ENCODE peak calls at places on chromosome 10, in five cellular contexts. C is tibial nerve; R is CD4-positive, alpha-beta T cell; Q is ovary; J is OCI-LY7. N is an unnamed sample.

GRCh38 chr10:132305654-132306340 is 2.0 kb downstream of the STK32C start:
- DNase-seq in C (no peak), R (no peak), Q (no peak), J (no peak), N (no peak)

GRCh38 chr10:80529604-80530003 is 8.1 kb upstream of the SH2D4B start:
- DNase-seq in C (no peak), R (peak; percentile 69), Q (no peak), J (no peak), N (no peak)

GRCh38 chr10:71690094-71690720 is 29.4 kb downstream of the C10orf105 start:
- DNase-seq in C (no peak), R (no peak), Q (no peak), J (no peak), N (no peak)

GRCh38 chr10:3482200-3482993 is 302.6 kb downstream of the KLF6 start:
- DNase-seq in C (no peak), R (no peak), Q (peak; percentile 77), J (peak; percentile 45), N (no peak)

GRCh38 chr10:5632430-5632829 is 34.0 kb downstream of the ASB13 start:
- DNase-seq in C (no peak), R (no peak), Q (no peak), J (no peak), N (no peak)

GRCh38 chr10:93437946-93438795 is 44.0 kb downstream of the MYOF start:
- DNase-seq in C (no peak), R (no peak), Q (peak; percentile 34), J (no peak), N (no peak)

GRCh38 chr10:71218046-71218832 is 5.9 kb downstream of the UNC5B start:
- DNase-seq in C (no peak), R (no peak), Q (no peak), J (no peak), N (no peak)

GRCh38 chr10:4586756-4587155 is 239.3 kb upstream of the AKR1E2 start:
- DNase-seq in C (no peak), R (no peak), Q (no peak), J (no peak), N (no peak)

GRCh38 chr10:47134166-47134565 is 165.8 kb upstream of the GDF10 start:
- DNase-seq in C (no peak), R (no peak), Q (no peak), J (no peak), N (no peak)

GRCh38 chr10:82982110-82982608 is 1107.2 kb downstream of the NRG3 start:
- DNase-seq in C (no peak), R (no peak), Q (no peak), J (no peak), N (no peak)

GRCh38 chr10:104037261-104037951 is 48.3 kb downstream of the COL17A1 start:
- DNase-seq in C (no peak), R (no peak), Q (no peak), J (no peak), N (no peak)

GRCh38 chr10:125257521-125258105 is 97.2 kb upstream of the CTBP2 start:
- DNase-seq in C (no peak), R (no peak), Q (no peak), J (no peak), N (no peak)

GRCh38 chr10:71179382-71179781 is 33.0 kb upstream of the UNC5B start:
- DNase-seq in C (no peak), R (no peak), Q (no peak), J (no peak), N (no peak)

GRCh38 chr10:74753295-74754211 is 72.8 kb upstream of the KAT6B start:
- DNase-seq in C (no peak), R (no peak), Q (peak; percentile 32), J (no peak), N (no peak)

GRCh38 chr10:53063805-53064204 is 291.2 kb upstream of the MBL2 start:
- DNase-seq in C (no peak), R (no peak), Q (no peak), J (no peak), N (no peak)

GRCh38 chr10:101284171-101285092 is 55.2 kb upstream of the LBX1 start:
- DNase-seq in C (no peak), R (no peak), Q (no peak), J (no peak), N (no peak)

GRCh38 chr10:81820418-81820817 is 54.6 kb upstream of the NRG3 start:
- DNase-seq in C (no peak), R (no peak), Q (no peak), J (no peak), N (no peak)

GRCh38 chr10:61821153-61821552 is 80.3 kb upstream of the ARID5B start:
- DNase-seq in C (no peak), R (no peak), Q (no peak), J (no peak), N (no peak)

GRCh38 chr10:33965795-33966581 is 631.5 kb upstream of the NRP1 start:
- DNase-seq in C (no peak), R (no peak), Q (peak; percentile 19), J (no peak), N (no peak)

GRCh38 chr10:34674169-34674568 is 140.9 kb downstream of the PARD3 start:
- DNase-seq in C (no peak), R (no peak), Q (no peak), J (no peak), N (no peak)

GRCh38 chr10:110566472-110567200 is 859 bp upstream of the SMC3 start:
- DNase-seq in C (no peak), R (no peak), Q (no peak), J (peak; percentile 16), N (no peak)

GRCh38 chr10:107442035-107442505 is 277.6 kb upstream of the SORCS1 start:
- DNase-seq in C (no peak), R (no peak), Q (no peak), J (no peak), N (no peak)

GRCh38 chr10:99555371-99556224 is 22.9 kb downstream of the NKX2-3 start:
- DNase-seq in C (no peak), R (no peak), Q (no peak), J (no peak), N (no peak)

GRCh38 chr10:33335550-33335799 is 1.0 kb upstream of the NRP1 start:
- DNase-seq in C (no peak), R (no peak), Q (no peak), J (no peak), N (no peak)

GRCh38 chr10:5776150-5776880 is 36.9 kb downstream of the GDI2 start:
- DNase-seq in C (no peak), R (no peak), Q (no peak), J (no peak), N (no peak)

GRCh38 chr10:60346661-60347060 is 43.0 kb downstream of the ANK3 start:
- DNase-seq in C (no peak), R (no peak), Q (no peak), J (no peak), N (no peak)

GRCh38 chr10:60350400-60350799 is 39.3 kb downstream of the ANK3 start:
- DNase-seq in C (no peak), R (no peak), Q (no peak), J (no peak), N (no peak)

GRCh38 chr10:60349426-60349825 is 40.2 kb downstream of the ANK3 start:
- DNase-seq in C (no peak), R (no peak), Q (no peak), J (no peak), N (no peak)

GRCh38 chr10:60348982-60349381 is 40.7 kb downstream of the ANK3 start:
- DNase-seq in C (no peak), R (no peak), Q (no peak), J (no peak), N (no peak)

DNA sequence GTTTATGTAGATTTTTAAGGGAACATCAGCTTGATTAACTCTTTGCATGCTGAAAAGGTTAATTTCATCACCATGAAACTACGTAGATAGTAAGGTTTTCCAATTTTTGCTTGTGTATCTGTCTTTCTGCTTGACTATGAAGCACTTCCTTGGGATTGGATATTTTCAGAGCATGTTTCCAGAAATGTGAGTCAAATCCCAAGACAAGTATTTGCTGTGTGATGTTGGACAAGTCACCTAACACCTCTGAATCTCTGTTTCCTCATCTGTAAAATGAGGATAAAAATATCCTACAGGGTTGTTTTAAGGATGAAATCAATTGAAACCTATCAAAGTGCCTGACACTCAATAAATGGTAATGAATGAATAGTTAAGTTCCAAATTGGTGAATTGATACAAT is 42.4 kb downstream of the ANK3 start:
- DNase-seq in C (no peak), R (no peak), Q (no peak), J (no peak), N (no peak)
- H3K27ac ChIP-seq in C (peak overlapping the region; percentile 33), R (no peak overlapping the region), Q (no peak overlapping the region), J (no peak overlapping the region), N (no peak overlapping the region)

DNA sequence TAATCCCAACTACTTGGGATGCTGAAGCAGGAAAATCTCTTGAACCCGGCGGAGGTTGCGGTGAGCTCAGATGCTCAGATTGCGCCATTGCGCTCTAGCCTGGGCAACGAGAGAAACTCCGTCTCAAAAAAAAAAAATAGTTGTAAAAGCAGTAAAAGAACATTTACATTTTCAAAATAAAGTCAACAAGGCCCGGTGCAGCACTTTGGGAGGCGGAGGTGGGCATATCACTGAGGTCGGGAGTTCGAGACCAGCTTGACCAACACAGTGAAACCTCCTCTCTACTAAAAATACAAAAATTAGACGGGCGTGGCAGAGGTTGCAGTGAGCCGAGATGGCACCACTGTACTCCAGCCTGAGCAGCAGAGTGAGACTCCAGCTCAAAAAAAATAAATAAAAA is 4.0 kb downstream of the CCAR1 start:
- DNase-seq in C (no peak), R (no peak), Q (no peak), J (no peak), N (no peak)
- H3K27ac ChIP-seq in C (no peak overlapping the region), R (no peak overlapping the region), Q (no peak overlapping the region), J (no peak overlapping the region), N (no peak overlapping the region)

GRCh38 chr10:116744849-116745248 is 2.5 kb upstream of the HSPA12A start:
- DNase-seq in C (no peak), R (no peak), Q (no peak), J (no peak), N (no peak)
- H3K27ac ChIP-seq in C (no peak overlapping the region), R (no peak overlapping the region), Q (no peak overlapping the region), J (no peak overlapping the region), N (no peak overlapping the region)

GRCh38 chr10:8543361-8544056 is 489.0 kb downstream of the GATA3 start:
- DNase-seq in C (no peak), R (no peak), Q (no peak), J (no peak), N (no peak)
- H3K27ac ChIP-seq in C (no peak overlapping the region), R (no peak overlapping the region), Q (no peak overlapping the region), J (no peak overlapping the region), N (no peak overlapping the region)

GRCh38 chr10:89151857-89152256 is 55.3 kb downstream of the CH25H start:
- DNase-seq in C (no peak), R (no peak), Q (no peak), J (no peak), N (no peak)

GRCh38 chr10:89153971-89154370 is 53.1 kb downstream of the CH25H start:
- DNase-seq in C (no peak), R (no peak), Q (no peak), J (no peak), N (no peak)

GRCh38 chr10:89156161-89156560 is 51.0 kb downstream of the CH25H start:
- DNase-seq in C (no peak), R (no peak), Q (no peak), J (no peak), N (no peak)

GRCh38 chr10:89148061-89148460 is 59.1 kb downstream of the CH25H start:
- DNase-seq in C (no peak), R (no peak), Q (no peak), J (no peak), N (no peak)

GRCh38 chr10:89153086-89153485 is 54.0 kb downstream of the CH25H start:
- DNase-seq in C (no peak), R (no peak), Q (no peak), J (no peak), N (no peak)
- H3K27ac ChIP-seq in C (no peak overlapping the region), R (no peak overlapping the region), Q (no peak overlapping the region), J (no peak overlapping the region), N (no peak overlapping the region)

GRCh38 chr10:31099664-31100063 is 68.0 kb upstream of the ZNF438 start:
- DNase-seq in C (no peak), R (peak; percentile 21), Q (no peak), J (no peak), N (no peak)
- H3K27ac ChIP-seq in C (no peak overlapping the region), R (no peak overlapping the region), Q (no peak overlapping the region), J (no peak overlapping the region), N (no peak overlapping the region)

N was measured in heart right ventricle.